ENCODE peak calls at places on chromosomes 13 and 19, in seven cellular contexts. P is Panc1, O is H1, N is K562, A is SK-N-SH, W is HCT116, Q is HepG2. V is an unnamed sample.

GRCh38 chr19:39139305-39140194 is 14.0 kb downstream of the PAK4 start:
- DNase-seq in P (no peak), O (no peak), N (no peak), A (no peak), W (no peak), Q (no peak), V (no peak)

GRCh38 chr19:42081584-42082258 is 5.8 kb downstream of the ZNF574 start:
- DNase-seq in P (peak), O (no peak), N (no peak), A (peak), W (no peak), Q (peak), V (no peak)

GRCh38 chr13:30978981-30979956 is 46.8 kb downstream of the TEX26 start:
- DNase-seq in P (no peak), O (peak), N (peak), A (peak), W (peak), Q (peak), V (no peak)

GRCh38 chr13:28754698-28755545 is 36.2 kb upstream of the SLC46A3 start:
- DNase-seq in P (no peak), O (peak), N (peak), A (peak), W (peak), Q (peak), V (no peak)

GRCh38 chr13:41059466-41059865 is 1.8 kb upstream of the WBP4 start:
- DNase-seq in P (no peak), O (no peak), N (no peak), A (peak), W (no peak), Q (no peak), V (no peak)

GRCh38 chr13:57739089-57739488 is 107.5 kb downstream of the PCDH17 start:
- DNase-seq in P (no peak), O (no peak), N (no peak), A (no peak), W (no peak), Q (no peak), V (no peak)

GRCh38 chr13:112924365-112924764 is 44.6 kb upstream of the MCF2L start:
- DNase-seq in P (no peak), O (no peak), N (no peak), A (no peak), W (no peak), Q (no peak), V (no peak)

GRCh38 chr19:2247433-2248101 is 1.6 kb upstream of the AMH start:
- DNase-seq in P (no peak), O (no peak), N (no peak), A (peak), W (no peak), Q (no peak), V (no peak)

GRCh38 chr19:38655148-38655824 is 7.8 kb downstream of the ACTN4 start:
- DNase-seq in P (no peak), O (no peak), N (no peak), A (no peak), W (no peak), Q (no peak), V (no peak)

GRCh38 chr13:94997126-94997525 is 284.8 kb upstream of the SOX21 start:
- DNase-seq in P (no peak), O (no peak), N (no peak), A (no peak), W (no peak), Q (no peak), V (no peak)
- TF ChIP-seq SIN3A in P (no peak), O (no peak), N (no peak), A (no peak), W (no peak), Q (no peak), V (no peak)

GRCh38 chr13:101763191-101763590 is 310.7 kb downstream of the ITGBL1 start:
- DNase-seq in P (no peak), O (no peak), N (no peak), A (no peak), W (no peak), Q (no peak), V (no peak)
- TF ChIP-seq SIN3A in P (no peak), O (no peak), N (no peak), A (no peak), W (no peak), Q (no peak), V (no peak)

DNA sequence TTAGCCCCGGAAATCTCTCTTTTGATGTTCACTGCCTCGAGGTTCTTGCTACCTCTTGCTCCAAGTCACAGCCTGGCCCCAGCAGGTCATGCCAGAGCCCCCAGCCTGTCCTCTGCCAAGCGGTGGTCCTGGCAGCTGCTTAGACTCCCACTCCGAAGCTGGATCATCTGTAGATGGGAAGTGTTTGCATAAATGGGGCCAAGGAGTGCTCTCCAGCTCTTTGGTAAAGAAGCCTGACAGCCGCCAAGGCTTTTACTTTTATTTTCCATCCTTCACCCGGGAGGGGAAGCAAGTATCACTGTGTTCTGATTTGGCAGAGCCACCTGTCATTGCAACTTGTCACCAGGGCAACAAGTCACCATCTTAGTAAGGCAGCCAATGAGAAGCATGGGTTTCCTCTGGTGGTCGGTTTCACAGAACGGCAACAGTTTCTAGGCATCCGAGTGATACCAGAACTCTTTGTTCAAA is 10.6 kb upstream of the RETN start:
- DNase-seq in P (no peak), O (no peak), N (no peak), A (no peak), W (no peak), Q (no peak), V (peak)
- TF ChIP-seq SIN3A in P (no peak), O (no peak), N (no peak), A (no peak), W (no peak), Q (no peak), V (no peak)

GRCh38 chr13:91313103-91313502 is 34.4 kb upstream of the MIR17HG start:
- DNase-seq in P (no peak), O (no peak), N (no peak), A (peak), W (no peak), Q (peak), V (no peak)
- TF ChIP-seq SIN3A in P (no peak), O (no peak), N (no peak), A (no peak), W (no peak), Q (no peak), V (no peak)

GRCh38 chr13:102198418-102199322 is 203.2 kb downstream of the FGF14 start:
- DNase-seq in P (no peak), O (no peak), N (no peak), A (no peak), W (no peak), Q (no peak), V (no peak)
- TF ChIP-seq SIN3A in P (no peak), O (no peak), N (no peak), A (no peak), W (no peak), Q (no peak), V (no peak)

DNA sequence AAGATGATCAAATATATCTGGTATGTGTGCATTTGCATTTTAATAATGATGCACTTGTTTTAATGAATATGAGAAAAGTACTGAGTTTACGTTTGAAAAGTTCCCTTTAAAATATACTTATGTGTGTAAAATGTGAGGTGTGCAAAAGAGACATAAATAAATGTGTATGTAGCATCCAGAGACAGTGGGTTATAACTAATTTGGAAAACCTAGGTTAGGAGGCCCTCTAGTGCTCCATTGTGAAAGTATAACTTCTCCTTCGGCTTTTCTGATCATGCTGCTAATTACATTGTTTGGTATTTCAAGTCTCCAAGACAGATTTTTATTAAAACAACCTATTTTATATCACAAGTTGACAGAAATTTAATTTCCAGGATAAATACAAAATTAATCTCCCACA is 30.1 kb downstream of the SCEL start:
- DNase-seq in P (peak), O (no peak), N (no peak), A (peak), W (peak), Q (peak), V (no peak)
- TF ChIP-seq SIN3A in P (no peak), O (no peak), N (no peak), A (no peak), W (no peak), Q (no peak), V (no peak)

GRCh38 chr19:407501-408440 is 1.2 kb downstream of the C2CD4C start:
- DNase-seq in P (no peak), O (peak), N (no peak), A (peak), W (no peak), Q (no peak), V (no peak)

GRCh38 chr19:409006-409514 is at the start of gene C2CD4C:
- DNase-seq in P (no peak), O (peak), N (peak), A (peak), W (no peak), Q (no peak), V (no peak)

GRCh38 chr19:409515-410242 is 732 bp upstream of the C2CD4C start:
- DNase-seq in P (no peak), O (peak), N (no peak), A (peak), W (no peak), Q (no peak), V (no peak)

GRCh38 chr19:406999-407491 is 1.9 kb downstream of the C2CD4C start:
- DNase-seq in P (no peak), O (peak), N (peak), A (peak), W (no peak), Q (no peak), V (no peak)

DNA sequence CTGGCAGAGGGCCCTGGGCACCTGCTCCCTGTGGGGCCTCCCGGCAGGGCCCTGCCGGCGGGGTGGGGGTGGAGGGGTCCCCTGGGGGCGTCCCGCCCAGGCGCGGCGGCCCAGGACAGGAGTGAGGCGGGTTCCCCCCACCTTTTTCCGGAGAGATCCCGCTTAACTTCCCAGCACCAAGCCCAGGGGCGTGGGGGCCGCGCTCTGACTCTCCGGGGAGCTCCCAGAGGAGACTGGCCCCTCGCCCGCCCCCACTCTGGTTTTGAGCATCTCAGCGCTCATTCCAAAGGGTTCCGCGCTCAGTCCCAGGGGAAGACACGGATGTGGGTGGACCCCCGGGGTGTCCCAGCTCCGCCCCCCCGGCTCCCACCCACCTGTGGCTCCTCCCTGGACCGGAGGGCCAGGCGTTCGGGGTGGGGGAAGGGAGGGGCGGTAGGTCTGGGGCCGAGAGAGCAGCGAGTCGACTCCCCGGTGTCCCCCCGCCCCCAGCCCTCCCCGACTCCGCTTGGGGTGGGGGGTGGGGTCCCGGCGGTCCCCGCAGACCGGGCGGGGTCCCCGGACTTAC is 424 bp downstream of the C2CD4C start:
- DNase-seq in P (no peak), O (peak), N (peak), A (peak), W (no peak), Q (no peak), V (no peak)
- TF ChIP-seq SIN3A in P (no peak), O (no peak), N (no peak), A (no peak), W (no peak), Q (no peak), V (no peak)

GRCh38 chr19:33086955-33087354 is 6.0 kb downstream of the GPATCH1 start:
- DNase-seq in P (no peak), O (no peak), N (no peak), A (no peak), W (no peak), Q (no peak), V (no peak)
- TF ChIP-seq SIN3A in P (no peak), O (no peak), N (no peak), A (no peak), W (no peak), Q (no peak), V (no peak)

DNA sequence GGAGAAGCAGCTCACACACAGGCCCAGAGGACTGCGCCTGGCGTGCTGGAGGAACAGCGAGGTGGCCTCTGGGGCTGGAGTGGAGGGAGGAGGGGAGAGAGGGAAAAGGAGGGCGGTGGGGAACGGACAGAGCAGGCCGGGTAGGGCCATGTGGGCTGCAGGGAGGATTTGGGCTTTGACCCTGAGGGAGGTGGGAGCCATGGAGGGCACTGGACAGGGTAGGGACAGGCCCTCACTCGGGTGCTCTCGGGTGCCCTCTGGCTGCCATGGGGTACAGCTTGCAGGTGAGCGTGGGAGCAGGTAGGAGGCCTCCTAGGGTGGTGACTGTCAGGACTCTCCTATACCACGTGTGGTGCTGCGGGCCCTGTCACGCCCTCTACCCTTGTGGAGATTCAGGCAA is 22.8 kb downstream of the PLIN4 start:
- DNase-seq in P (no peak), O (peak), N (no peak), A (no peak), W (peak), Q (no peak), V (no peak)
- TF ChIP-seq SIN3A in P (no peak), O (no peak), N (no peak), A (no peak), W (no peak), Q (no peak), V (no peak)

GRCh38 chr19:10861118-10861651 is 10.2 kb upstream of the CARM1 start:
- DNase-seq in P (no peak), O (peak), N (peak), A (no peak), W (peak), Q (peak), V (no peak)

GRCh38 chr19:10864538-10864899 is 6.8 kb upstream of the CARM1 start:
- DNase-seq in P (peak), O (peak), N (peak), A (peak), W (peak), Q (peak), V (no peak)

GRCh38 chr19:10866495-10866894 is 4.9 kb upstream of the CARM1 start:
- DNase-seq in P (no peak), O (no peak), N (no peak), A (no peak), W (no peak), Q (no peak), V (no peak)

GRCh38 chr19:10862561-10863106 is 8.7 kb upstream of the CARM1 start:
- DNase-seq in P (no peak), O (no peak), N (peak), A (no peak), W (no peak), Q (no peak), V (no peak)

GRCh38 chr19:10863107-10863700 is 8.1 kb upstream of the CARM1 start:
- DNase-seq in P (no peak), O (no peak), N (peak), A (no peak), W (no peak), Q (peak), V (no peak)
- TF ChIP-seq SIN3A in P (no peak), O (no peak), N (no peak), A (no peak), W (no peak), Q (no peak), V (no peak)

V was measured in GM12878.